ENCODE peak calls at places on chromosomes 2 and 18, in nine cellular contexts. M is mammary epithelial cell; Q is stimulated activated CD8-positive, alpha-beta memory T cell treated with anti-CD3 and anti-CD28 coated beads, Interleukin-15, amount 100 ng/mL, for 24 hours; C is T-helper 1 cell; F is epithelial cell of esophagus; K is GM23248; W is NCI-H1105 treated with DMSO at 0.1 percent for 48 hours; H is 8988T; O is NT2/D1. T is an unnamed sample.
A peak's percentile ranks its signal among the peaks of the same experiment; 100 is the strongest.

GRCh38 chr2:200081221-200081620 is 125.8 kb downstream of the MAIP1 start:
- DNase-seq in W (no peak), Q (no peak), H (no peak), M (no peak), K (no peak), F (no peak), C (no peak), O (peak; percentile 58), T (no peak)

GRCh38 chr2:45661828-45662227 is 10.4 kb downstream of the PRKCE start:
- DNase-seq in F (no peak), W (no peak), M (no peak), K (no peak), H (no peak), Q (no peak), C (no peak), O (no peak), T (no peak)

GRCh38 chr2:67277450-67277849 is 119.7 kb upstream of the ETAA1 start:
- DNase-seq in H (no peak), W (no peak), M (no peak), Q (no peak), O (no peak), K (no peak), C (no peak), F (no peak), T (no peak)

GRCh38 chr18:21604711-21605110 is 4.2 kb upstream of the ESCO1 start:
- DNase-seq in M (peak; percentile 1), Q (no peak), O (no peak), F (no peak), C (no peak), W (no peak), K (peak; percentile 3), H (no peak), T (no peak)

GRCh38 chr2:96501886-96502810 is 3.0 kb downstream of the NEURL3 start:
- DNase-seq in C (no peak), W (no peak), Q (no peak), K (no peak), O (no peak), H (no peak), F (no peak), M (no peak), T (no peak)

GRCh38 chr2:205883965-205884364 is 201.7 kb downstream of the NRP2 start:
- DNase-seq in C (no peak), K (no peak), M (no peak), H (no peak), F (no peak), O (no peak), Q (no peak), W (no peak), T (no peak)

GRCh38 chr2:202848813-202849212 is 22.8 kb downstream of the ICA1L start:
- DNase-seq in K (peak; percentile 8), Q (no peak), H (no peak), O (no peak), W (no peak), F (no peak), C (no peak), M (no peak), T (no peak)

GRCh38 chr2:933734-934295 is 16.8 kb upstream of the SNTG2 start:
- DNase-seq in Q (no peak), F (no peak), W (no peak), O (no peak), M (no peak), H (no peak), K (no peak), C (no peak), T (no peak)

GRCh38 chr2:134705861-134706586 is 12.8 kb downstream of the TMEM163 start:
- DNase-seq in Q (no peak), O (peak; percentile 71), H (no peak), K (no peak), F (no peak), C (no peak), W (no peak), M (no peak), T (no peak)

GRCh38 chr2:30332791-30333453 is 101.6 kb downstream of the LBH start:
- DNase-seq in M (no peak), O (no peak), C (no peak), Q (no peak), F (no peak), K (no peak), H (no peak), W (no peak), T (no peak)

GRCh38 chr18:21741511-21742322 is 1.1 kb downstream of the MIB1 start:
- DNase-seq in K (peak; percentile 48), M (peak; percentile 23), F (peak; percentile 22), H (no peak), W (peak; percentile 37), Q (peak; percentile 3), O (no peak), C (no peak), T (no peak)

GRCh38 chr2:38073211-38074005 is 2.5 kb downstream of the CYP1B1 start:
- DNase-seq in H (no peak), K (no peak), M (no peak), C (no peak), F (no peak), O (no peak), Q (no peak), W (no peak), T (peak; percentile 87)

GRCh38 chr2:39124000-39124769 is 3.3 kb upstream of the SOS1 start:
- DNase-seq in K (peak; percentile 99), H (peak; percentile 72), Q (peak; percentile 91), C (peak; percentile 93), M (peak; percentile 92), W (peak; percentile 94), F (peak; percentile 96), O (peak; percentile 99), T (peak; percentile 84)

GRCh38 chr18:961644-962355 is 57.1 kb downstream of the ADCYAP1 start:
- DNase-seq in M (no peak), H (no peak), F (peak; percentile 33), O (no peak), Q (peak; percentile 17), W (peak; percentile 20), C (no peak), K (peak; percentile 46), T (peak; percentile 37)

GRCh38 chr2:1081411-1082225 is 131.0 kb downstream of the SNTG2 start:
- DNase-seq in Q (no peak), M (no peak), F (no peak), C (no peak), W (no peak), O (no peak), K (peak; percentile 59), H (no peak), T (peak; percentile 47)

GRCh38 chr2:119637371-119637770 is 41.6 kb upstream of the TMEM177 start:
- DNase-seq in K (no peak), O (no peak), F (no peak), W (no peak), H (no peak), Q (no peak), C (no peak), M (no peak), T (no peak)

GRCh38 chr18:53534203-53534602 is 690.3 kb downstream of the MBD2 start:
- DNase-seq in K (no peak), F (no peak), M (no peak), C (no peak), H (no peak), Q (no peak), W (no peak), O (no peak), T (no peak)

GRCh38 chr2:96537734-96538486 is 1.4 kb downstream of the ARID5A start:
- DNase-seq in O (no peak), C (peak; percentile 34), H (no peak), M (no peak), W (no peak), Q (no peak), K (peak; percentile 39), F (no peak), T (no peak)

GRCh38 chr18:21599585-21600525 is 649 bp downstream of the ESCO1 start:
- DNase-seq in F (peak; percentile 70), H (peak; percentile 45), Q (peak; percentile 7), O (peak; percentile 30), C (no peak), K (peak; percentile 71), W (peak; percentile 79), M (no peak), T (no peak)

GRCh38 chr2:107412209-107412904 is 414.3 kb upstream of the RGPD4 start:
- DNase-seq in Q (no peak), W (no peak), K (peak; percentile 84), O (no peak), M (no peak), H (no peak), C (no peak), F (no peak), T (no peak)

GRCh38 chr2:57726294-57726693 is 320.3 kb upstream of the VRK2 start:
- DNase-seq in W (no peak), Q (no peak), M (no peak), H (no peak), C (no peak), O (no peak), K (no peak), F (no peak), T (no peak)

GRCh38 chr2:80515961-80516360 is 211.4 kb upstream of the LRRTM1 start:
- DNase-seq in K (no peak), H (no peak), F (no peak), C (no peak), Q (no peak), M (no peak), O (peak; percentile 22), W (no peak), T (no peak)

GRCh38 chr2:196314780-196315179 is 143.4 kb upstream of the STK17B start:
- DNase-seq in F (no peak), O (no peak), H (no peak), C (no peak), Q (no peak), M (no peak), K (peak; percentile 58), W (no peak), T (no peak)

GRCh38 chr2:96374211-96374951 is 38.8 kb downstream of the NCAPH start:
- DNase-seq in Q (no peak), H (no peak), W (peak; percentile 97), K (peak; percentile 38), F (peak; percentile 68), M (peak; percentile 27), O (no peak), C (no peak), T (no peak)

GRCh38 chr2:235492850-235493344 is 946 bp upstream of the AGAP1 start:
- DNase-seq in M (no peak), C (no peak), F (no peak), H (no peak), Q (no peak), W (no peak), O (no peak), K (peak; percentile 26), T (no peak)

GRCh38 chr2:199979841-199980628 is 24.7 kb downstream of the MAIP1 start:
- DNase-seq in M (peak; percentile 72), O (peak; percentile 73), F (peak; percentile 79), H (peak; percentile 18), Q (peak; percentile 75), K (peak; percentile 90), W (peak; percentile 68), C (peak; percentile 49), T (peak; percentile 89)

GRCh38 chr18:8354304-8354703 is 254.9 kb upstream of the RAB12 start:
- DNase-seq in F (no peak), O (no peak), W (no peak), Q (no peak), H (no peak), C (no peak), M (no peak), K (no peak), T (no peak)

GRCh38 chr2:88874063-88874657 is 182.7 kb downstream of the RPIA start:
- DNase-seq in K (peak; percentile 67), Q (no peak), C (no peak), M (peak; percentile 32), F (peak; percentile 68), O (peak; percentile 43), W (peak; percentile 32), H (no peak), T (no peak)

GRCh38 chr2:239955989-239956817 is 68.9 kb downstream of the NDUFA10 start:
- DNase-seq in Q (no peak), H (no peak), F (no peak), O (no peak), M (no peak), W (no peak), C (no peak), K (no peak), T (no peak)

GRCh38 chr2:187117483-187117882 is 268.5 kb upstream of the ZSWIM2 start:
- DNase-seq in Q (no peak), F (no peak), O (no peak), C (no peak), K (peak; percentile 3), W (no peak), H (no peak), M (no peak), T (no peak)

GRCh38 chr2:239331560-239331959 is 69.3 kb downstream of the HDAC4 start:
- DNase-seq in K (no peak), O (no peak), H (no peak), M (no peak), W (no peak), C (no peak), F (no peak), Q (no peak), T (no peak)

T was measured in tibial nerve.